ENCODE peak calls at places on chromosomes 7 and 10, in nine cellular contexts. M, N, L, S, B, X, H, I and K are unnamed samples.

GRCh38 chr10:133261726-133262325 is 14.8 kb downstream of the ADAM8 start:
- DNase-seq in I (peak), M (no peak), H (peak), X (peak), S (peak), N (peak), L (peak), B (peak), K (peak)

GRCh38 chr7:46527360-46527759 is 606.3 kb upstream of the IGFBP3 start:
- DNase-seq in X (no peak), S (no peak), L (no peak), N (no peak), B (no peak), M (no peak), H (no peak), I (no peak), K (no peak)

GRCh38 chr10:74949024-74949423 is 122.6 kb downstream of the KAT6B start:
- DNase-seq in I (no peak), H (no peak), N (no peak), L (no peak), X (no peak), M (no peak), S (no peak), B (no peak), K (no peak)

GRCh38 chr10:61869772-61870520 is 31.6 kb upstream of the ARID5B start:
- DNase-seq in B (no peak), N (no peak), H (no peak), S (no peak), M (no peak), I (no peak), X (no peak), L (no peak), K (no peak)

GRCh38 chr7:130996841-130997231 is 262.8 kb upstream of the KLF14 start:
- DNase-seq in I (peak), B (no peak), M (peak), H (no peak), X (peak), L (no peak), N (no peak), S (peak), K (peak)

GRCh38 chr7:108104324-108104723 is 25.8 kb downstream of the LAMB4 start:
- DNase-seq in S (no peak), X (no peak), H (no peak), B (no peak), M (no peak), I (no peak), N (no peak), L (peak), K (no peak)

GRCh38 chr7:121397346-121397745 is 1.2 kb upstream of the FAM3C start:
- DNase-seq in B (no peak), L (no peak), S (no peak), I (no peak), N (no peak), H (no peak), X (no peak), M (no peak), K (no peak)

GRCh38 chr10:123027861-123028260 is 19.1 kb downstream of the ACADSB start:
- DNase-seq in I (no peak), M (no peak), H (no peak), L (no peak), N (no peak), X (no peak), B (no peak), S (no peak), K (no peak)

GRCh38 chr7:46583606-46584005 is 662.5 kb upstream of the IGFBP3 start:
- DNase-seq in H (no peak), I (no peak), X (no peak), B (no peak), S (no peak), N (no peak), L (no peak), M (no peak), K (no peak)

GRCh38 chr10:129531195-129531968 is 64.3 kb downstream of the MGMT start:
- DNase-seq in S (no peak), X (no peak), M (peak), B (no peak), N (no peak), H (no peak), L (no peak), I (no peak), K (no peak)

GRCh38 chr7:108449577-108449920 is 6.7 kb downstream of the NRCAM start:
- DNase-seq in N (no peak), X (no peak), I (no peak), H (no peak), S (no peak), M (no peak), L (no peak), B (no peak), K (no peak)

GRCh38 chr7:156666368-156667109 is 26.0 kb downstream of the RNF32 start:
- DNase-seq in S (no peak), N (no peak), M (no peak), X (no peak), L (no peak), H (no peak), I (peak), B (no peak), K (no peak)

GRCh38 chr7:108335264-108335918 is 120.8 kb downstream of the NRCAM start:
- DNase-seq in B (no peak), I (no peak), X (no peak), L (peak), M (no peak), N (no peak), H (no peak), S (no peak), K (peak)

GRCh38 chr10:77919713-77920108 is 6.8 kb downstream of the DLG5 start:
- DNase-seq in H (no peak), N (no peak), S (no peak), B (peak), L (no peak), M (no peak), X (no peak), I (no peak), K (no peak)

GRCh38 chr10:86758231-86759072 is 2.0 kb downstream of the BMPR1A start:
- DNase-seq in H (no peak), N (no peak), S (no peak), L (no peak), B (no peak), M (no peak), X (no peak), I (no peak), K (no peak)

GRCh38 chr7:111098011-111098925 is 7.3 kb downstream of the LRRN3 start:
- DNase-seq in B (peak), M (peak), I (peak), L (peak), H (no peak), X (no peak), N (peak), S (peak), K (peak)

GRCh38 chr10:72242675-72243074 is 26.6 kb upstream of the ASCC1 start:
- DNase-seq in N (peak), S (peak), X (peak), H (no peak), B (no peak), M (no peak), I (peak), L (peak), K (peak)

GRCh38 chr7:108419961-108420360 is 36.3 kb downstream of the NRCAM start:
- DNase-seq in N (no peak), X (no peak), M (no peak), S (no peak), H (no peak), L (no peak), B (no peak), I (no peak), K (no peak)

DNA sequence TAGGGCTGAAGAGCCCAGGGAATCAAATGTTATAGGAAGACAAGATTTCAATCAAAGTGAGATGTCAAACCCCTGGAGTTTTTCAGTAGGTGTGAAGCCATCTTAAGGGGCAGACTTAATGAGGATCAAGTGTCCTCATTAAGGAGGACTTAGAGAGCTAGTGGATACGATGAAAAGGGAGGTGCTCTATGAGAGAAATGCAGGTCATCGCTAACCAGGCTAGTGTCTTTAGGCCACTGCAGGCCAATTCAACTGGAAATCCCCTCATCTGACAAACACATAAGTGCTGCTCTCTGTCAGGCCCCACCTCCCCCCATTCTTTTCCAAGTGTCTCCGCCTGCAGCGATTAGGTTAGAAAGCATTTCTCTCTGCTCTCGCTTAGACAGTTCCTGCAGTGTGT is 33.8 kb downstream of the RBM28 start:
- DNase-seq in M (no peak), X (no peak), N (no peak), H (no peak), I (no peak), L (no peak), S (no peak), B (no peak), K (no peak)
- H3K4me3 ChIP-seq in M (no peak), X (no peak), N (no peak), H (no peak), I (no peak), L (no peak), S (no peak), B (no peak), K (no peak)

GRCh38 chr10:73773152-73773879 is 8.5 kb upstream of the CHCHD1 start:
- DNase-seq in S (no peak), I (no peak), L (no peak), M (no peak), N (no peak), X (no peak), H (no peak), B (no peak), K (peak)

GRCh38 chr10:73768881-73769280 is 13.0 kb upstream of the CHCHD1 start:
- DNase-seq in B (no peak), N (no peak), M (no peak), L (no peak), I (peak), X (peak), H (no peak), S (no peak), K (no peak)

GRCh38 chr10:73771722-73772279 is 10.0 kb upstream of the CHCHD1 start:
- DNase-seq in L (peak), I (peak), S (peak), B (peak), H (no peak), N (peak), X (peak), M (peak), K (peak)

GRCh38 chr10:73772280-73773151 is 9.3 kb upstream of the CHCHD1 start:
- DNase-seq in X (peak), M (peak), H (peak), S (peak), B (peak), I (peak), L (peak), N (peak), K (peak)

GRCh38 chr10:73769396-73769795 is 12.5 kb upstream of the CHCHD1 start:
- DNase-seq in X (no peak), N (no peak), L (no peak), S (no peak), B (no peak), I (no peak), M (no peak), H (no peak), K (no peak)
- TF ChIP-seq POLR2A in X (no peak), N (no peak), L (no peak), S (no peak), B (no peak), I (no peak), M (no peak), H (no peak), K (no peak)

DNA sequence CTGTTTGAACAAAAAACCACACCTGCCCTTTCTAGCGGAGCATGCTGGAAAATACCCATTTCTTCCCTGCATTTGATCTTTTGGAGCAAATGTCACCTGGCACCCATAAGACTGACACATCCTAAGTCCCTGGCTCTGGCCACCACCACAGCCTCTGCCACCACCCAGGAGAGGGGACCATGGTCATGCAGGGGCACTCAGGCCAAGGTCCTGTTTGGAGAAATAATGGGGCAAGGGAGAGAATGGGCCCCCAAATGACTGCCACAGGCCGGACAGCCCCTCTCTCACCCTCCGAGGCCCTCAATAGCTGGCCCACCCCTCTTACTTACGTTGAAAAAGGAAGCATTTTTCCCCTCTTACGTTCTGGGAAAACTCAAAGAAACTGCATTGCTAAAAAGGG is 35.4 kb downstream of the RGS10 start:
- DNase-seq in B (no peak), S (no peak), L (no peak), M (no peak), N (no peak), I (no peak), X (peak), H (no peak), K (no peak)
- H3K27ac ChIP-seq in B (no peak), S (no peak), L (no peak), M (no peak), N (no peak), I (no peak), X (no peak), H (no peak), K (no peak)

GRCh38 chr7:138228764-138229163 is 152.5 kb downstream of the AKR1D1 start:
- DNase-seq in S (no peak), N (no peak), M (no peak), H (no peak), L (no peak), I (no peak), X (no peak), B (no peak), K (no peak)
- H3K4me3 ChIP-seq in S (no peak), N (no peak), M (no peak), H (no peak), L (no peak), I (no peak), X (no peak), B (no peak), K (no peak)

GRCh38 chr10:131817866-131818509 is 82.8 kb upstream of the PPP2R2D start:
- DNase-seq in B (no peak), I (no peak), M (no peak), N (no peak), S (no peak), H (peak), L (no peak), X (no peak), K (no peak)

GRCh38 chr10:131820626-131821025 is 80.2 kb upstream of the PPP2R2D start:
- DNase-seq in L (no peak), I (no peak), S (no peak), B (no peak), N (no peak), M (no peak), X (no peak), H (no peak), K (no peak)

GRCh38 chr10:131821378-131822012 is 79.3 kb upstream of the PPP2R2D start:
- DNase-seq in X (peak), N (no peak), M (no peak), I (no peak), B (no peak), S (peak), L (no peak), H (no peak), K (no peak)

GRCh38 chr10:131818510-131819234 is 82.1 kb upstream of the PPP2R2D start:
- DNase-seq in M (no peak), L (no peak), I (no peak), N (no peak), B (no peak), X (no peak), H (peak), S (no peak), K (no peak)

DNA sequence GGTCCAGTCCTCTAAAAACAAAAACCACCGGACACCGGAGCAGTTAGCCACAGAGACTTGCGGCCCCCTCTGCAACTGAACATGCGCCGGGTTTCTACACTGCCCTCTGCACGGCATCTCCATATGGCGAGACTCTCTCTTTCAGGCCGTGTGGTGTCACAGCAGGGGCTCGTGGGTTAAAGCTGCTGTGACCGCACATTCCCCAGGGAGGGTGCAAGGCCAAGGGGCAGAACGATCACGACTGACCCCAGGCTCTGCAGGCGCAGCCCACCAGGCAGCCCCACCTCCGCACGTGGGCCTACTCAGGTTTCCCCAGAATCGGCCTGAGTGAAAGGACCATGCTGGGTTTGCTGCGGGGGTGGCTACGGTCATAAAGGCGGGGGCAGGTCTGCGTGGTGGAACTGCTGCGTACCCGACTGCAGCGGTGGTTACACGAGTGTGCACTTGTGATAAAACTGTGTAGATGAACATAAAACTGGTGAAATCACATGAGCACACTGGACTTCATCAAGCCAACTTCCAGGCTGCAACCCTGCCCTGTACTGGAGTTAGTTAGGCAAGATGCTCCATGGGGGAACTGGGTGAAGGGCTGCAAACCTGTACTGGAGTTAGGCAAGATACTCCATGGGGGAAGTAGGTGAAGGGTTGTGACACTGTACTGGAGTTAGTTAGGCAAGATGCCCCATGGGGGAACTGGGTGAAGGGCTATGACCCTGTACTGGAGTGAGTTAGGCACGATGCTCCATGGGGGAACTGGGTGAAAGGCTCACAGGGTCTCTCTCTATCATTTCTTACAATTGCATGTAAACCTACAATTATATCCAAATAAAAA is 81.4 kb upstream of the PPP2R2D start:
- DNase-seq in M (no peak), N (no peak), X (no peak), H (peak), B (no peak), S (no peak), I (no peak), L (no peak), K (no peak)
- TF ChIP-seq POLR2A in M (no peak), N (no peak), X (no peak), H (no peak), B (no peak), S (no peak), I (no peak), L (no peak), K (no peak)

DNA sequence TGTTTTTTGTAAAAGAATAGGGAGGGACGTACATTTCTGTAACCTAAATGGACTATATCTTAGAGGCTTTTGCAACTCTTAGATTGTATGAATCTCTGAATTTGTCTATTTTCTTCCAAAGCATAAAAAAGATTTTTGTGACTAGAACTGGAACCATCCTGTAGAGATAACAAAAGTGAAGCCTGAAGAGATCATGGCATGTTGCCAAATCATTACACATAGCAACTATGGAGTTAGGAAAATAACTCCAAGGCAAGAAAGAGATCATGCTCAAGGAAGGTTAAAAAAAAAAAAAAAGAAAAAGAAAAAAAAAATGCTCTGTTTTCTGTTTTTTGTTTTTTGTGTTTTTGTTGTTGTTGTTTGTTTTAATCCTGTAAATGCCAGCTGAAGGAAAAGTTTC is 567.7 kb upstream of the ZWINT start:
- DNase-seq in S (no peak), X (no peak), L (peak), H (no peak), N (no peak), M (no peak), I (no peak), B (no peak), K (no peak)
- H3K27ac ChIP-seq in S (no peak), X (no peak), L (no peak), H (no peak), N (no peak), M (no peak), I (no peak), B (no peak), K (no peak)

DNA sequence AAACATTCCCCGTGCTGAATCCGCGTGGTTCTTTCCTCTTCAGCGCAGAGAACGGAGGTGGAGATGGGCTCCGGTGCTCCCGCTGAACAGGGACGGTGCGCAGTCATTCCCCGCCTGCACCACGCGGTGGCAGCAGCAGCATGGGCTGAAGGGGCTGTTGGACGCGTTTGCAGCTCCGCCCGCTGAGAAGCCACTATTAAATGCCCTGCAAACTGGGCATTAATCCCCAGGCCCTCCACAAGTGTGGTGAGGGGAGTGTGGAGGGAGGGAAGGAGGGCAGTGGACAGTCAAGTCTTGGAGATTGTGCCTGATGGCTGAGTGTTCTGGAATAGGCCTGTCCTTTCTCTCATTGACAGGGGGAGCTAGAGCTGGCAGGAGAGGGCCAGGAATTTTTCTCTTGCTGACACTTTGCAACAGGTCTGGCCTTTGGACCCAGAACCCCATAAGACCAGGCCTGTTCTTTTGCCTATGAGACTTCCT is 240.2 kb upstream of the INHBA start:
- DNase-seq in S (peak), X (peak), N (peak), L (peak), I (peak), M (peak), B (peak), H (peak), K (peak)
- H3K4me3 ChIP-seq in S (peak), X (no peak), N (peak), L (no peak), I (peak), M (no peak), B (no peak), H (peak), K (no peak)

GRCh38 chr7:74253975-74254857 is at the start of gene RFC2:
- DNase-seq in X (peak), H (peak), S (peak), B (peak), I (peak), N (peak), M (peak), L (peak), K (peak)
- TF ChIP-seq POLR2A in X (peak), H (peak), S (peak), B (peak), I (peak), N (peak), M (no peak), L (peak), K (peak)

DNA sequence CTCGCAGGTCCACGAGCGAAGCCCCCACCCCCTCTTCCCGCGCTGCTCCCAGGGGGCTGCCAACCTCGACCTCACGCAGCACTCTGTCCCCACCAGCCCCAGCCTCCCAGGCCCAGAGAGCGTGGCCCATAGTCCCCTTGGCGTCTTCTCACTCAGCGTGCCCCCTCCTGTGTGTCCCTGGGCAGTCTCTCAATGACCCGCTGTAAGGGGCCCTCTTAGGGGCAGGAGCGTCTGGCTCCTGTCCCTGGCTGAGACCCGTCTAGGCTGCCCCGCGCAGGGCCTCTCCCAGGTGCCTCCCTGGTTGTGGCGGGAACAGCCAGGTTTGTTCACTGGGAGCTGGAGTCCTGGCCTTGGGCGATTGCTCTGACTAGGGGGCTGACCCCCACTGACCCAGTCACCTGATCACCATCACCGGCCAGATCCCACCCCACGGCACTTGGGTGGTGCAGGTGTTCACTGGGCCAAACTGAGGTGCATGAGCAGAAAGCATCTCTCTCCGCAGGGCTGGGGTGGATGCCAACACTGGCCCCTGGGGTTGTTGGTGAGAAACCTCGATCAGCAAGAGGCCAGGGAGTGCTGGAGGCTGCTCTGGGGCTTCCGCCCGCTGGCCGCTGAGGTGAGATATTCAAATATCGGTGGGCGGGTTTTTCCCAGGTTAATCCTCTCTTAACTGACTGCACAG is 12.6 kb upstream of the WDFY4 start:
- DNase-seq in H (no peak), L (no peak), S (no peak), X (peak), B (no peak), M (no peak), N (no peak), I (peak), K (no peak)
- H3K27ac ChIP-seq in H (no peak), L (no peak), S (no peak), X (peak), B (no peak), M (no peak), N (no peak), I (no peak), K (no peak)